ENCODE peak calls at places on chromosomes 13 and 19, in four cellular contexts. One of them, this sample, is unnamed.
A peak's percentile ranks its signal among the peaks of the same experiment; 100 is the strongest.

GRCh38 chr13:75372923-75373841 is 108.8 kb downstream of the TBC1D4 start:
- DNase-seq in epithelial cell of esophagus: no peak
- DNase-seq in ovary: no peak
- DNase-seq in RWPE2: no peak
- DNase-seq in this sample: no peak

GRCh38 chr19:41944336-41944735 is 14.8 kb downstream of the RABAC1 start:
- DNase-seq in ovary: no peak
- DNase-seq in RWPE2: no peak
- DNase-seq in epithelial cell of esophagus: no peak
- DNase-seq in this sample: no peak

GRCh38 chr19:6215701-6216235 is 64.0 kb downstream of the MLLT1 start:
- DNase-seq in ovary: peak; percentile 52
- DNase-seq in RWPE2: peak; percentile 45
- DNase-seq in epithelial cell of esophagus: no peak
- DNase-seq in this sample: peak; percentile 84

GRCh38 chr13:106570354-106570822 is 2.5 kb upstream of the ARGLU1 start:
- DNase-seq in RWPE2: peak; percentile 82
- DNase-seq in ovary: peak; percentile 60
- DNase-seq in epithelial cell of esophagus: peak; percentile 50
- DNase-seq in this sample: no peak

GRCh38 chr19:2575734-2576481 is 100.0 kb downstream of the GADD45B start:
- DNase-seq in epithelial cell of esophagus: no peak
- DNase-seq in ovary: peak; percentile 78
- DNase-seq in RWPE2: no peak
- DNase-seq in this sample: peak; percentile 95

GRCh38 chr13:107289540-107289939 is 721.6 kb upstream of the ARGLU1 start:
- DNase-seq in RWPE2: no peak
- DNase-seq in ovary: no peak
- DNase-seq in epithelial cell of esophagus: no peak
- DNase-seq in this sample: no peak

GRCh38 chr13:42533336-42533591 is 40.7 kb upstream of the TNFSF11 start:
- DNase-seq in ovary: no peak
- DNase-seq in epithelial cell of esophagus: no peak
- DNase-seq in RWPE2: no peak
- DNase-seq in this sample: no peak

GRCh38 chr13:64362564-64362963 is 2867.6 kb downstream of the PCDH9 start:
- DNase-seq in epithelial cell of esophagus: no peak
- DNase-seq in RWPE2: no peak
- DNase-seq in ovary: no peak
- DNase-seq in this sample: no peak

GRCh38 chr13:67076378-67076777 is 153.8 kb downstream of the PCDH9 start:
- DNase-seq in ovary: no peak
- DNase-seq in RWPE2: no peak
- DNase-seq in epithelial cell of esophagus: peak; percentile 8
- DNase-seq in this sample: no peak

GRCh38 chr13:62583466-62583865 is 1167.8 kb upstream of the PCDH20 start:
- DNase-seq in epithelial cell of esophagus: no peak
- DNase-seq in RWPE2: no peak
- DNase-seq in ovary: no peak
- DNase-seq in this sample: no peak

GRCh38 chr19:4636151-4636717 is 3.1 kb upstream of the TNFAIP8L1 start:
- DNase-seq in RWPE2: no peak
- DNase-seq in ovary: peak; percentile 80
- DNase-seq in epithelial cell of esophagus: peak; percentile 38
- DNase-seq in this sample: no peak

GRCh38 chr19:32257326-32258073 is 87.9 kb upstream of the ZNF507 start:
- DNase-seq in RWPE2: no peak
- DNase-seq in ovary: no peak
- DNase-seq in epithelial cell of esophagus: no peak
- DNase-seq in this sample: no peak

GRCh38 chr19:28670894-28671293 is 542.1 kb downstream of the UQCRFS1 start:
- DNase-seq in RWPE2: no peak
- DNase-seq in epithelial cell of esophagus: no peak
- DNase-seq in ovary: no peak
- DNase-seq in this sample: no peak

GRCh38 chr13:33842207-33842606 is 24.3 kb downstream of the RFC3 start:
- DNase-seq in epithelial cell of esophagus: no peak
- DNase-seq in ovary: no peak
- DNase-seq in RWPE2: no peak
- DNase-seq in this sample: no peak

GRCh38 chr19:41887711-41888382 is 4.9 kb downstream of the ARHGEF1 start:
- DNase-seq in RWPE2: peak; percentile 98
- DNase-seq in epithelial cell of esophagus: peak; percentile 97
- DNase-seq in ovary: no peak
- DNase-seq in this sample: no peak

GRCh38 chr13:24243311-24243710 is 66.1 kb upstream of the C1QTNF9 start:
- DNase-seq in RWPE2: no peak
- DNase-seq in ovary: no peak
- DNase-seq in epithelial cell of esophagus: no peak
- DNase-seq in this sample: no peak

DNA sequence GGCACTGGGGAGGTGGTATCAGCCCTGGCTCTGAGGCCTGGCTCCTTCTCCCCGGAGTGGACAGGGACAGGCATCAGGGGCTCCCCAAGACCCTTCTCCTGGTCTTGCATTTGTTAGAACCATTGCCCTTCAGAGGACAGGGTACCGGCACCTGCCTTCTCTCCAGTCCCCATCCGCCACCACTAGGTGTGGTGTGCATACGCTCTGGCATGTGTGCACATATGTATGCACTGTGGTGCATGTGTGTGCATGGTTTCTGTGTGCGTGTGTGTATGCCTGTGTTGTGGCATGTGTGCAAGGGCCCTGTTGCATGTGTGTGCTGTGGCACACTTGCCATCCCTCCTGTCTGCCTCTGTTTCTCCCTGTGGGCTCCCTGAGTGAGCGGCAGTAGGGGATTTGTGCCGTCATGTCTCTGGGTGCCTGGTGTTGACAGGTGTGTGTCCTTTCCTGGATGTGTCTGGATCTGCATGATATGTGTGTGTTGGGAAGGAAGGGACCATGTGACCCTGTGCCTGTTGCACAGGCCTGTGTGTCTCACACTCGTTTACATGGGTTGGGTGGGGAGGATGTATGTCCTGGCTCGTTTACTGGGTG is 9.3 kb downstream of the KCTD15 start:
- DNase-seq in epithelial cell of esophagus: no peak
- DNase-seq in ovary: no peak
- DNase-seq in RWPE2: no peak
- DNase-seq in this sample: no peak
- TF ChIP-seq CTCF in epithelial cell of esophagus: no peak
- TF ChIP-seq CTCF in ovary: no peak
- TF ChIP-seq CTCF in RWPE2: no peak
- TF ChIP-seq CTCF in this sample: no peak

DNA sequence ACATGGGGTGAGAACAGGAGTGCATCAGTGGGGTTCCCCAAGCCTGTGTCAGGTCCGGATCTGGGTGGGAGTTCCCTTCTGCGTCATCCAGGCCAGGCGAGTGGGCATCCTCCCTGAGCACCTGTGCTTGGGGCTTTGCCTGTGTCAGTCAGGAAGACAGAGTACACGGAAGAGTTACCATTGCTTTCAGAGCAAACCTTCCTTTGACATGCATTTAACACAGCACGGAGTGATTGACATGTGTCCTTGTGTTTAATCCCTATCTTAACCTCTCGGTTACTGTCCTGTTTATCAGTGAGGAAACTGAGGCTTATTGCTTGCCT is 47.6 kb downstream of the CAPN12 start:
- DNase-seq in RWPE2: no peak
- DNase-seq in epithelial cell of esophagus: no peak
- DNase-seq in ovary: no peak
- DNase-seq in this sample: no peak
- TF ChIP-seq CTCF in RWPE2: no peak
- TF ChIP-seq CTCF in epithelial cell of esophagus: no peak
- TF ChIP-seq CTCF in ovary: no peak
- TF ChIP-seq CTCF in this sample: no peak

DNA sequence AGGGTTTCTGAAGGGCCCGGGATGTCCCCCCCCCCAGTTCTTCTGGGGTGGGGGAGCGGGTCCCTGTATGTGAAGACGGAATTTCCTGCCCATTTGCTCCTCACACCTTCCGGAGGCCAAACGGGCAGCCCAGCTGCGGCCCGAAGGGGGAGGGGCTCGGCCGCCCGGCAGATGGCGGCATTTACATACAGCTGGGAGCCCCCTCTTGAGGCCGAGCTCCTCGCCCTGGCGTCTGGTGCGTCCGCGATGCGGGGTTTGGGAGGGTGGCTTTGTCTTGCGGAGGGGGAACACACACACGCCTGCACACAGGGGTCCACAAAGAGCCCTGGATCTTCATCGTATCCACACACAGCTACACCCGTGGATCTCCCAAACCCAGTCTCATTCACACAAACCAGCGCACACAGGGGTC is 891 bp upstream of the DLL3 start:
- DNase-seq in epithelial cell of esophagus: peak; percentile 30
- DNase-seq in ovary: peak; percentile 42
- DNase-seq in RWPE2: no peak
- DNase-seq in this sample: no peak
- TF ChIP-seq CTCF in epithelial cell of esophagus: peak; percentile 29
- TF ChIP-seq CTCF in ovary: no peak
- TF ChIP-seq CTCF in RWPE2: peak; percentile 50
- TF ChIP-seq CTCF in this sample: peak; percentile 75

GRCh38 chr19:35156673-35157014 is 2.1 kb downstream of the FXYD5 start:
- DNase-seq in ovary: no peak
- DNase-seq in epithelial cell of esophagus: no peak
- DNase-seq in RWPE2: no peak
- DNase-seq in this sample: no peak

GRCh38 chr19:35155981-35156672 is 1.6 kb downstream of the FXYD5 start:
- DNase-seq in epithelial cell of esophagus: no peak
- DNase-seq in RWPE2: no peak
- DNase-seq in ovary: no peak
- DNase-seq in this sample: no peak

GRCh38 chr19:35153701-35154534 is 617 bp upstream of the FXYD5 start:
- DNase-seq in ovary: peak; percentile 33
- DNase-seq in epithelial cell of esophagus: peak; percentile 49
- DNase-seq in RWPE2: no peak
- DNase-seq in this sample: no peak

GRCh38 chr19:35155441-35155840 is 906 bp downstream of the FXYD5 start:
- DNase-seq in epithelial cell of esophagus: no peak
- DNase-seq in RWPE2: no peak
- DNase-seq in ovary: no peak
- DNase-seq in this sample: no peak

GRCh38 chr19:35154535-35155406 is at the start of gene FXYD5:
- DNase-seq in epithelial cell of esophagus: peak; percentile 80
- DNase-seq in ovary: peak; percentile 38
- DNase-seq in RWPE2: no peak
- DNase-seq in this sample: no peak
- TF ChIP-seq CTCF in epithelial cell of esophagus: peak; percentile 31
- TF ChIP-seq CTCF in ovary: no peak
- TF ChIP-seq CTCF in RWPE2: no peak
- TF ChIP-seq CTCF in this sample: peak; percentile 44

DNA sequence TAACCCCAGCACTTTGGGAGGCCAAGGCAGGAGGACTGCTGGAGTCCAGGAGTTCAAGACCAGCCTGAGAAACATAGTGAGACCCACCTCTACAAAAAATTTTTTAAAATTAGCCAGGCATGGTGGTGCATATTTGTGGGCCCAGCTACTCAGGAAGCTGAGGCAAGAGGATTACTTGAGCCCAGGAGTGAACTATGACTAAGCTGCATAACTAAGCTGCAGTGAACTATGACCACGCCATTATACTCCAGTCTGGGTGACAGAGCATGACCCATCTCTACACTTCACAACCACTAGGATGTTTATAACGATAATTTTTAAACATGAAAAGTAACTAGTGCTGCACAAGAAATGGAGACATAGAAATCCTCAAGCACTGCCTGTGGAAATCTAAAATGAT is 352.7 kb upstream of the SGCG start:
- DNase-seq in ovary: no peak
- DNase-seq in RWPE2: no peak
- DNase-seq in epithelial cell of esophagus: peak; percentile 72
- DNase-seq in this sample: no peak
- TF ChIP-seq CTCF in ovary: no peak
- TF ChIP-seq CTCF in RWPE2: no peak
- TF ChIP-seq CTCF in epithelial cell of esophagus: no peak
- TF ChIP-seq CTCF in this sample: no peak

GRCh38 chr13:38537026-38537425 is 149.9 kb upstream of the FREM2 start:
- DNase-seq in epithelial cell of esophagus: no peak
- DNase-seq in ovary: no peak
- DNase-seq in RWPE2: no peak
- DNase-seq in this sample: no peak
- TF ChIP-seq CTCF in epithelial cell of esophagus: no peak
- TF ChIP-seq CTCF in ovary: no peak
- TF ChIP-seq CTCF in RWPE2: no peak
- TF ChIP-seq CTCF in this sample: no peak

GRCh38 chr13:58461217-58461616 is 829.7 kb downstream of the PCDH17 start:
- DNase-seq in epithelial cell of esophagus: no peak
- DNase-seq in ovary: no peak
- DNase-seq in RWPE2: no peak
- DNase-seq in this sample: no peak
- TF ChIP-seq CTCF in epithelial cell of esophagus: no peak
- TF ChIP-seq CTCF in ovary: no peak
- TF ChIP-seq CTCF in RWPE2: no peak
- TF ChIP-seq CTCF in this sample: no peak

This sample was measured in chondrocyte.